ENCODE peak calls at places on chromosomes 16 and 17, in four cellular contexts. One of them, this sample, is unnamed.

GRCh38 chr17:44956998-44957981 is 9.7 kb upstream of the KIF18B start:
- DNase-seq in progenitor cell of endocrine pancreas: no peak
- DNase-seq in AG09309: no peak
- DNase-seq in dorsolateral prefrontal cortex: no peak
- DNase-seq in this sample: no peak

GRCh38 chr16:2439598-2439997 is 10.4 kb downstream of the CCNF start:
- DNase-seq in progenitor cell of endocrine pancreas: no peak
- DNase-seq in AG09309: no peak
- DNase-seq in dorsolateral prefrontal cortex: no peak
- DNase-seq in this sample: no peak

GRCh38 chr16:17002557-17002956 is 468.2 kb downstream of the XYLT1 start:
- DNase-seq in progenitor cell of endocrine pancreas: no peak
- DNase-seq in AG09309: no peak
- DNase-seq in dorsolateral prefrontal cortex: no peak
- DNase-seq in this sample: no peak

GRCh38 chr17:72843591-72843990 is 248.9 kb downstream of the SLC39A11 start:
- DNase-seq in progenitor cell of endocrine pancreas: no peak
- DNase-seq in AG09309: no peak
- DNase-seq in dorsolateral prefrontal cortex: no peak
- DNase-seq in this sample: no peak

GRCh38 chr16:55955845-55956244 is 80.7 kb upstream of the CES5A start:
- DNase-seq in progenitor cell of endocrine pancreas: no peak
- DNase-seq in AG09309: no peak
- DNase-seq in dorsolateral prefrontal cortex: peak
- DNase-seq in this sample: no peak

GRCh38 chr17:73856585-73856984 is 212.3 kb upstream of the SDK2 start:
- DNase-seq in progenitor cell of endocrine pancreas: no peak
- DNase-seq in AG09309: no peak
- DNase-seq in dorsolateral prefrontal cortex: no peak
- DNase-seq in this sample: no peak

GRCh38 chr16:68640972-68641371 is 4.1 kb upstream of the CDH3 start:
- DNase-seq in progenitor cell of endocrine pancreas: no peak
- DNase-seq in AG09309: no peak
- DNase-seq in dorsolateral prefrontal cortex: no peak
- DNase-seq in this sample: no peak

GRCh38 chr17:35312790-35313711 is 60.4 kb downstream of the SLFN11 start:
- DNase-seq in progenitor cell of endocrine pancreas: no peak
- DNase-seq in AG09309: peak
- DNase-seq in dorsolateral prefrontal cortex: no peak
- DNase-seq in this sample: peak

GRCh38 chr17:60354223-60354622 is 37.7 kb downstream of the USP32 start:
- DNase-seq in progenitor cell of endocrine pancreas: no peak
- DNase-seq in AG09309: peak
- DNase-seq in dorsolateral prefrontal cortex: no peak
- DNase-seq in this sample: peak

GRCh38 chr17:65074778-65075250 is 18.3 kb upstream of the GNA13 start:
- DNase-seq in progenitor cell of endocrine pancreas: no peak
- DNase-seq in AG09309: no peak
- DNase-seq in dorsolateral prefrontal cortex: no peak
- DNase-seq in this sample: no peak

GRCh38 chr17:4513113-4514032 is 14.7 kb downstream of the SPNS2 start:
- DNase-seq in progenitor cell of endocrine pancreas: no peak
- DNase-seq in AG09309: no peak
- DNase-seq in dorsolateral prefrontal cortex: no peak
- DNase-seq in this sample: no peak

GRCh38 chr16:78170360-78170928 is 71.0 kb downstream of the WWOX start:
- DNase-seq in progenitor cell of endocrine pancreas: no peak
- DNase-seq in AG09309: no peak
- DNase-seq in dorsolateral prefrontal cortex: no peak
- DNase-seq in this sample: no peak

GRCh38 chr16:70304892-70305448 is 6.0 kb downstream of the DDX19B start:
- DNase-seq in progenitor cell of endocrine pancreas: no peak
- DNase-seq in AG09309: no peak
- DNase-seq in dorsolateral prefrontal cortex: no peak
- DNase-seq in this sample: no peak

GRCh38 chr16:81752225-81752875 is 26.7 kb upstream of the PLCG2 start:
- DNase-seq in progenitor cell of endocrine pancreas: no peak
- DNase-seq in AG09309: no peak
- DNase-seq in dorsolateral prefrontal cortex: no peak
- DNase-seq in this sample: no peak

GRCh38 chr16:64011650-64012049 is 1110.2 kb downstream of the CDH11 start:
- DNase-seq in progenitor cell of endocrine pancreas: no peak
- DNase-seq in AG09309: no peak
- DNase-seq in dorsolateral prefrontal cortex: no peak
- DNase-seq in this sample: no peak

GRCh38 chr16:89246383-89246902 is 28.9 kb downstream of the ZNF778 start:
- DNase-seq in progenitor cell of endocrine pancreas: no peak
- DNase-seq in AG09309: no peak
- DNase-seq in dorsolateral prefrontal cortex: no peak
- DNase-seq in this sample: no peak

GRCh38 chr17:12955521-12955920 is 62.3 kb downstream of the ELAC2 start:
- DNase-seq in progenitor cell of endocrine pancreas: no peak
- DNase-seq in AG09309: no peak
- DNase-seq in dorsolateral prefrontal cortex: no peak
- DNase-seq in this sample: no peak

GRCh38 chr16:81367821-81368220 is 53.1 kb downstream of the GAN start:
- DNase-seq in progenitor cell of endocrine pancreas: no peak
- DNase-seq in AG09309: no peak
- DNase-seq in dorsolateral prefrontal cortex: no peak
- DNase-seq in this sample: no peak

GRCh38 chr17:42010898-42011516 is 6.2 kb downstream of the DNAJC7 start:
- DNase-seq in progenitor cell of endocrine pancreas: no peak
- DNase-seq in AG09309: no peak
- DNase-seq in dorsolateral prefrontal cortex: no peak
- DNase-seq in this sample: no peak

DNA sequence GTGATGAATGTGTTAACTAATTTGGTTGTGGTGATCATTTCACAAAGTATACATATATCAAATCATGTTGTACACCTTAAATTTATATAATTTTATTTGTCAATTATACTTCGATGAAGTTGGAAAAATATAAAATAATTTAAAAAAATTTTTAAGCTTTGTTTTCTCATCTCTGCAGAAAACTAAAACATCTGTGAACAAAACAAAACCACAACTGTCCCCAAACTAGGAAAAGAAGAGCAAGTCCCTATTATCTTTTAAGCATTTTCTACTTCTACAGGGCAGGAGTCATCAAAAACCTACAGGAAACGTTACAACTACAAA is 6.5 kb downstream of the HSDL1 start:
- DNase-seq in progenitor cell of endocrine pancreas: no peak
- DNase-seq in AG09309: no peak
- DNase-seq in dorsolateral prefrontal cortex: no peak
- DNase-seq in this sample: no peak
- TF ChIP-seq CTCF in progenitor cell of endocrine pancreas: no peak
- TF ChIP-seq CTCF in AG09309: no peak
- TF ChIP-seq CTCF in dorsolateral prefrontal cortex: no peak
- TF ChIP-seq CTCF in this sample: no peak

GRCh38 chr17:49404371-49404770 is 10.3 kb downstream of the PHB1 start:
- DNase-seq in progenitor cell of endocrine pancreas: no peak
- DNase-seq in AG09309: no peak
- DNase-seq in dorsolateral prefrontal cortex: peak
- DNase-seq in this sample: no peak

GRCh38 chr17:49407981-49408501 is 6.6 kb downstream of the PHB1 start:
- DNase-seq in progenitor cell of endocrine pancreas: peak
- DNase-seq in AG09309: no peak
- DNase-seq in dorsolateral prefrontal cortex: peak
- DNase-seq in this sample: no peak

GRCh38 chr17:49406791-49407190 is 7.9 kb downstream of the PHB1 start:
- DNase-seq in progenitor cell of endocrine pancreas: no peak
- DNase-seq in AG09309: no peak
- DNase-seq in dorsolateral prefrontal cortex: no peak
- DNase-seq in this sample: no peak

GRCh38 chr17:49404906-49405305 is 9.8 kb downstream of the PHB1 start:
- DNase-seq in progenitor cell of endocrine pancreas: no peak
- DNase-seq in AG09309: no peak
- DNase-seq in dorsolateral prefrontal cortex: peak
- DNase-seq in this sample: no peak

DNA sequence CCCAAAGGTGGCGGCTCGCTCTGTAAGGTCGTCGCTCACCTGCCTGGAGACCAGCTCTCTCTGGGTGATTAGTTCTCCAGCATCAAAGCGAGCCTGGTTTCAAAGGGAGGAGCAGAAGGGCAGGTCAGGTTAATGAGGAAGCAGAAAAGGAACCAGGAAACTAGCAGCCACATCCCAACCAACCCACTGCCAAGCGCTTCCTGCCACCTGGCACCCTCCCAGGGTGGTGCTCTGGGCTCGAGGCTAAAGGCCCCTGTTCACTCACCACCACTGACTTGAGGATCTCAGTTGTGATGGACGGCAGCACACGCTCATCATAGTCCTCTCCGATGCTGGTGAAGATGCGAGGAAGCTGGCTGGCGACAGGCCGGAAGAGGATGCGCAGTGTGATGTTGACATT is 5.6 kb downstream of the PHB1 start:
- DNase-seq in progenitor cell of endocrine pancreas: no peak
- DNase-seq in AG09309: no peak
- DNase-seq in dorsolateral prefrontal cortex: peak
- DNase-seq in this sample: no peak
- TF ChIP-seq CTCF in progenitor cell of endocrine pancreas: no peak
- TF ChIP-seq CTCF in AG09309: no peak
- TF ChIP-seq CTCF in dorsolateral prefrontal cortex: no peak
- TF ChIP-seq CTCF in this sample: no peak

GRCh38 chr17:40722146-40722720 is 18.7 kb upstream of the KRT24 start:
- DNase-seq in progenitor cell of endocrine pancreas: no peak
- DNase-seq in AG09309: no peak
- DNase-seq in dorsolateral prefrontal cortex: no peak
- DNase-seq in this sample: no peak

GRCh38 chr17:40718904-40719303 is 15.4 kb upstream of the KRT24 start:
- DNase-seq in progenitor cell of endocrine pancreas: no peak
- DNase-seq in AG09309: no peak
- DNase-seq in dorsolateral prefrontal cortex: no peak
- DNase-seq in this sample: no peak

GRCh38 chr17:40717776-40718175 is 14.2 kb upstream of the KRT24 start:
- DNase-seq in progenitor cell of endocrine pancreas: no peak
- DNase-seq in AG09309: no peak
- DNase-seq in dorsolateral prefrontal cortex: no peak
- DNase-seq in this sample: no peak

GRCh38 chr17:40724656-40725055 is 21.1 kb upstream of the KRT24 start:
- DNase-seq in progenitor cell of endocrine pancreas: no peak
- DNase-seq in AG09309: no peak
- DNase-seq in dorsolateral prefrontal cortex: no peak
- DNase-seq in this sample: no peak

DNA sequence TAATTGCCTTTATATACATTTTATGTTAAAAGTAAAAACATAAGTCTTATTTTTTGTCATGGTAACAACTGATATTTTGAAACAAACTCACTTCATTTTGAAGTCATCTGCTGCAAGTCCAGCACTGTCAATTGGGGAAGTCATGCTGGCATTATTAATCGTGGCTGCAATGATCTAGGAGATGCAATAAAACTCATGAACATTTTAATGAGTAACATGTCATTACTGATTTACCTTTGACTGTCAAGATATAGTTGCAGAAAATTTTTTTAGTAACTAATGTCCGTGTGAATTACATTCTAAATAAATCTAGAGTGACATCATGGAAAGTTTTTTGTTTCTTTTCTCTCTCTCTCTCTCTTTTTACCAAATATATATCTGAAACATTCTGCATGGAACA is 17.4 kb upstream of the KRT24 start:
- DNase-seq in progenitor cell of endocrine pancreas: no peak
- DNase-seq in AG09309: no peak
- DNase-seq in dorsolateral prefrontal cortex: no peak
- DNase-seq in this sample: no peak
- TF ChIP-seq CTCF in progenitor cell of endocrine pancreas: no peak
- TF ChIP-seq CTCF in AG09309: no peak
- TF ChIP-seq CTCF in dorsolateral prefrontal cortex: no peak
- TF ChIP-seq CTCF in this sample: no peak

DNA sequence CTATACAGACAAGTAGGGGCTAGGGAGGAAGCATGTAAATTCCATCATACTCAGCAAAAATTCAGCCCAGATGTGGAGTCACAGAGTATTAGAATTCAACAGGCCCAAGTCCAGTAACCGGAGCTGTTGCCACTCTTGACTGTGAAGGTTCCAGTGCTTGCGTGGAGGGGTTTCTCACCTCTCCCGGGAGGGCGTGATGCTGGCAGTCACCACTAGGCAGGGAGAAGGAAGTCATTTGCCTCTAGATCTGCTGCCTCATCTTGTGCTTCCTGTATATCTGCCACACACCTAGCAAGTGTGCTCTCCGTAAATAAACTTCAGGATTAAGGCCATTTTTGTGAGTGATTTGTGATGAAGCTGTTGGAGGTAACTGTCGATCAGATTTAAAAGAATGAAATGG is 1.0 kb upstream of the CKLF start:
- DNase-seq in progenitor cell of endocrine pancreas: no peak
- DNase-seq in AG09309: no peak
- DNase-seq in dorsolateral prefrontal cortex: no peak
- DNase-seq in this sample: no peak
- TF ChIP-seq CTCF in progenitor cell of endocrine pancreas: peak
- TF ChIP-seq CTCF in AG09309: peak
- TF ChIP-seq CTCF in dorsolateral prefrontal cortex: no peak
- TF ChIP-seq CTCF in this sample: no peak

DNA sequence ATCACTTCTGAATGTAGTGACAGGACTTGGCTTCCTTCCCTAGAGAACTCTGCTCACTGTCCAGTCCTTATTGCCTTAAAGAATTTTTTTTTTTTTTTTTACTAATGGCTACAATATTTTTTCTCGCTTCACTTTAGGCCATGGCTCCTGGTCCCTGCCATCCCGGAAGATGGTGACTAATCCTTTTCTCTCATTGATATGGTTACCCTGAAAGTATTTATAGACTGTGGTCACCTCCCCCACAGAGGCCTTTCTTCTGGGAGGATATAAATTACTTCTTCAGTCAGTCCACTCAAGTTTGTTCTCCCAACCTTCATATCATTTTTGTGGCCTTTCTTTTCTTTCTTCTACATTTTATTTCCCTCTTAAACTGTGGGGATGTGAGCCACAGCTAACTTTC is 524.9 kb upstream of the PSMD7 start:
- DNase-seq in progenitor cell of endocrine pancreas: no peak
- DNase-seq in AG09309: peak
- DNase-seq in dorsolateral prefrontal cortex: no peak
- DNase-seq in this sample: no peak
- TF ChIP-seq CTCF in progenitor cell of endocrine pancreas: no peak
- TF ChIP-seq CTCF in AG09309: no peak
- TF ChIP-seq CTCF in dorsolateral prefrontal cortex: no peak
- TF ChIP-seq CTCF in this sample: no peak

GRCh38 chr16:86224126-86224525 is 286.2 kb upstream of the FOXF1 start:
- DNase-seq in progenitor cell of endocrine pancreas: no peak
- DNase-seq in AG09309: no peak
- DNase-seq in dorsolateral prefrontal cortex: no peak
- DNase-seq in this sample: no peak
- TF ChIP-seq CTCF in progenitor cell of endocrine pancreas: no peak
- TF ChIP-seq CTCF in AG09309: no peak
- TF ChIP-seq CTCF in dorsolateral prefrontal cortex: no peak
- TF ChIP-seq CTCF in this sample: no peak